ENCODE peak calls at places on chromosomes 5 and 9, in nine cellular contexts. V, C, D, U, F, J, B, Y and T are unnamed samples.

GRCh38 chr9:83622814-83623633 is at the start of gene IDNK:
- DNase-seq in V (peak), C (peak), D (peak), U (peak), F (peak), J (peak), B (peak), Y (peak), T (no peak)

GRCh38 chr9:113853333-113853732 is 22.8 kb upstream of the ZNF618 start:
- DNase-seq in V (no peak), C (no peak), D (no peak), U (no peak), F (no peak), J (no peak), B (no peak), Y (no peak), T (no peak)

GRCh38 chr5:91339053-91339710 is 43.9 kb downstream of the ARRDC3 start:
- DNase-seq in V (no peak), C (no peak), D (peak), U (no peak), F (no peak), J (peak), B (no peak), Y (no peak), T (no peak)

GRCh38 chr5:133729800-133730199 is 117.5 kb upstream of the FSTL4 start:
- DNase-seq in V (no peak), C (no peak), D (no peak), U (no peak), F (no peak), J (no peak), B (no peak), Y (no peak), T (no peak)

GRCh38 chr5:41447761-41448510 is 62.5 kb downstream of the PLCXD3 start:
- DNase-seq in V (no peak), C (no peak), D (no peak), U (no peak), F (no peak), J (no peak), B (no peak), Y (no peak), T (no peak)

GRCh38 chr5:7849531-7850240 is 1.2 kb downstream of the CFAP90 start:
- DNase-seq in V (no peak), C (no peak), D (peak), U (no peak), F (no peak), J (no peak), B (peak), Y (no peak), T (no peak)

GRCh38 chr9:137160716-137161557 is 8.9 kb downstream of the LRRC26 start:
- DNase-seq in V (no peak), C (peak), D (no peak), U (no peak), F (no peak), J (no peak), B (no peak), Y (no peak), T (no peak)

GRCh38 chr9:16074962-16075361 is 522.1 kb downstream of the CCDC171 start:
- DNase-seq in V (no peak), C (no peak), D (no peak), U (no peak), F (no peak), J (no peak), B (no peak), Y (no peak), T (no peak)

GRCh38 chr9:21506910-21507795 is 25.0 kb upstream of the IFNE start:
- DNase-seq in V (no peak), C (no peak), D (no peak), U (no peak), F (no peak), J (no peak), B (no peak), Y (no peak), T (peak)

GRCh38 chr9:13750061-13750460 is 470.6 kb upstream of the MPDZ start:
- DNase-seq in V (no peak), C (no peak), D (peak), U (no peak), F (no peak), J (no peak), B (no peak), Y (no peak), T (peak)

GRCh38 chr5:119031905-119032304 is 39.0 kb upstream of the DMXL1 start:
- DNase-seq in V (no peak), C (peak), D (peak), U (no peak), F (no peak), J (no peak), B (no peak), Y (no peak), T (peak)

GRCh38 chr9:135150981-135151380 is 63.5 kb downstream of the OLFM1 start:
- DNase-seq in V (no peak), C (no peak), D (no peak), U (no peak), F (no peak), J (no peak), B (no peak), Y (no peak), T (no peak)

GRCh38 chr5:149341846-149342245 is 3.5 kb upstream of the GRPEL2 start:
- DNase-seq in V (no peak), C (no peak), D (no peak), U (no peak), F (no peak), J (no peak), B (no peak), Y (no peak), T (no peak)

GRCh38 chr9:77005216-77005615 is 14.2 kb upstream of the FOXB2 start:
- DNase-seq in V (no peak), C (no peak), D (no peak), U (no peak), F (no peak), J (no peak), B (no peak), Y (no peak), T (no peak)

GRCh38 chr5:149135536-149136201 is 5.6 kb upstream of the ABLIM3 start:
- DNase-seq in V (no peak), C (no peak), D (peak), U (no peak), F (no peak), J (no peak), B (no peak), Y (no peak), T (no peak)

GRCh38 chr5:74465724-74466123 is 174.8 kb downstream of the ENC1 start:
- DNase-seq in V (no peak), C (no peak), D (no peak), U (no peak), F (no peak), J (no peak), B (no peak), Y (no peak), T (no peak)

GRCh38 chr9:121698627-121699270 is 47.3 kb downstream of the DAB2IP start:
- DNase-seq in V (peak), C (peak), D (peak), U (no peak), F (no peak), J (no peak), B (peak), Y (no peak), T (no peak)

GRCh38 chr9:841371-842209 is at the start of gene DMRT1:
- DNase-seq in V (peak), C (peak), D (peak), U (no peak), F (no peak), J (no peak), B (no peak), Y (no peak), T (no peak)

GRCh38 chr5:5271606-5272321 is 131.6 kb downstream of the ADAMTS16 start:
- DNase-seq in V (no peak), C (no peak), D (peak), U (no peak), F (no peak), J (peak), B (no peak), Y (no peak), T (peak)

GRCh38 chr9:22415941-22416691 is 30.5 kb upstream of the DMRTA1 start:
- DNase-seq in V (no peak), C (no peak), D (no peak), U (no peak), F (no peak), J (no peak), B (no peak), Y (no peak), T (no peak)

GRCh38 chr5:66343370-66344071 is 199.4 kb downstream of the SREK1 start:
- DNase-seq in V (no peak), C (no peak), D (no peak), U (no peak), F (no peak), J (no peak), B (no peak), Y (no peak), T (no peak)

GRCh38 chr9:27362447-27363210 is 65.7 kb upstream of the EQTN start:
- DNase-seq in V (no peak), C (no peak), D (no peak), U (no peak), F (no peak), J (no peak), B (no peak), Y (no peak), T (no peak)

GRCh38 chr5:144265643-144266042 is 95.0 kb downstream of the KCTD16 start:
- DNase-seq in V (no peak), C (no peak), D (no peak), U (no peak), F (no peak), J (no peak), B (no peak), Y (no peak), T (no peak)

GRCh38 chr5:172586118-172587060 is 54.7 kb upstream of the NEURL1B start:
- DNase-seq in V (no peak), C (peak), D (no peak), U (no peak), F (no peak), J (no peak), B (no peak), Y (no peak), T (no peak)

GRCh38 chr5:10201223-10201868 is 48.3 kb downstream of the ATPSCKMT start:
- DNase-seq in V (no peak), C (peak), D (no peak), U (no peak), F (no peak), J (no peak), B (peak), Y (no peak), T (no peak)